ENCODE peak calls at places on chromosomes 5 and 9, in seven cellular contexts. O is Peyer's patch, A is body of pancreas, P is GM12865, G is GM06990, S is cardiac fibroblast, I is spleen. L is an unnamed sample.
A peak's percentile ranks its signal among the peaks of the same experiment; 100 is the strongest.

GRCh38 chr5:142506756-142507155 is 179.1 kb downstream of the FGF1 start:
- DNase-seq in I (no peak), S (peak; percentile 51), P (no peak), G (no peak), O (no peak), A (no peak), L (peak; percentile 57)

GRCh38 chr5:32852535-32852934 is 141.4 kb downstream of the NPR3 start:
- DNase-seq in O (no peak), S (peak; percentile 51), P (peak; percentile 4), I (no peak), G (no peak), A (peak; percentile 37), L (peak; percentile 87)

GRCh38 chr5:149581192-149581861 is at the start of gene ARHGEF37:
- DNase-seq in A (peak; percentile 92), I (peak; percentile 86), G (peak; percentile 29), P (peak; percentile 27), O (peak; percentile 31), S (peak; percentile 83), L (peak; percentile 31)

GRCh38 chr5:173570321-173571090 is 45.9 kb downstream of the BOD1 start:
- DNase-seq in I (no peak), P (no peak), G (no peak), S (no peak), A (no peak), O (no peak), L (no peak)

GRCh38 chr5:43601454-43602260 is 1.3 kb upstream of the NNT start:
- DNase-seq in O (no peak), A (no peak), P (peak; percentile 69), G (peak; percentile 28), I (no peak), S (peak; percentile 21), L (peak; percentile 67)

GRCh38 chr9:77063645-77064285 is 44.3 kb downstream of the FOXB2 start:
- DNase-seq in G (no peak), O (no peak), P (no peak), S (peak; percentile 15), I (no peak), A (no peak), L (peak; percentile 86)

GRCh38 chr5:33736510-33736909 is 155.3 kb downstream of the ADAMTS12 start:
- DNase-seq in O (no peak), S (peak; percentile 61), P (no peak), G (no peak), I (no peak), A (no peak), L (peak; percentile 90)

GRCh38 chr5:67770431-67771025 is 445.0 kb upstream of the PIK3R1 start:
- DNase-seq in P (no peak), O (no peak), G (peak; percentile 8), A (peak; percentile 22), S (peak; percentile 48), I (no peak), L (no peak)

GRCh38 chr5:66356011-66356565 is 212.0 kb downstream of the SREK1 start:
- DNase-seq in P (no peak), O (no peak), S (peak; percentile 14), A (no peak), I (no peak), G (no peak), L (no peak)

GRCh38 chr9:79362100-79363081 is 209.4 kb upstream of the TLE4 start:
- DNase-seq in O (no peak), A (no peak), S (no peak), G (no peak), P (no peak), I (no peak), L (no peak)

GRCh38 chr9:18490591-18491370 is 16.8 kb downstream of the ADAMTSL1 start:
- DNase-seq in S (peak; percentile 96), O (no peak), I (no peak), P (no peak), G (no peak), A (no peak), L (peak; percentile 100)

GRCh38 chr9:104107799-104108198 is 13.7 kb downstream of the SMC2 start:
- DNase-seq in S (no peak), P (no peak), I (no peak), G (no peak), A (no peak), O (no peak), L (no peak)

DNA sequence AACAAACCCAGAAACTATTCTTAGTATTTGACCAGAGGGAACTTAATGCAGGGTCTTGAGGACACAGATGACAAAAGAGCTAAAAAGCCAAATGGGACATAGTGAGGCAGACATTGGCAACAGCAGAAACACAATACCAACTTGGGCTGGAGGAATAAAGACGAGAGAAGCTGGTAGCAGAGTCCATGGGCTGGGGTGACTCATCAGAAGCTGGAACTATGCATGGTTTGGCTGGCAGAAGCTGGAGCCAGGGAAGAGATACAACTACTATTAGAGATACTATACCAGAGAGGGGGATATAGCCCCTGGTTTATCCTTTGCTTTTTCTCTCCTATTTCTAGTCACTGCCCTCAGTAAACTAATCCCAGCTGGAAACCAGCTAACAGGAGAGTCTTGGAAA is 29.2 kb upstream of the DPYSL3 start:
- DNase-seq in S (peak; percentile 52), O (no peak), P (no peak), G (no peak), I (no peak), A (no peak), L (peak; percentile 42)
- H3K4me3 ChIP-seq in S (no peak overlapping the region), O (no peak overlapping the region), P (no peak overlapping the region), G (no peak overlapping the region), I (no peak overlapping the region), A (no peak overlapping the region), L (no peak overlapping the region)

DNA sequence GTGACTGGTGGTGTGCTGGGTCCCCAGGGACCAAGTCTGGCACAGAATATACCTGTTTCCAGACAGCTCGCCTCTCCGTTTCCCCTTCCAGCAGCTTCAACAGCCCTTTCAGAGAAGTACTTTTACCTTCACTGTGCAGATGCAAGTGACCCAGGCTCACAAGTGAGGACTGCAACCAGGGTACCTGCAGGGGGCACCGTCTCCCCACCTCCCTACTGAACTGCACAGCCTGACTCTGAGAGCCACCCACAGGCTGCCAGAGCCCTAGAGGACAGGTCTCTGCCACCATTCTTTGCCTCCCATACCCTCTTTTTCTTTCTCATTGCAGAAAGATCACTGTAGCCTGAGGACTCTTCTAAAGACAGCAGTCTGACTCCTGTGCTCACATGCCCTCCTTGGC is 15.4 kb downstream of the IL9 start:
- DNase-seq in I (no peak), P (peak; percentile 31), A (no peak), G (no peak), S (no peak), O (no peak), L (peak; percentile 15)
- TF ChIP-seq CTCF in I (no peak), P (peak; percentile 22), A (no peak), G (peak; percentile 47), S (peak; percentile 34), O (no peak), L (peak; percentile 43)

GRCh38 chr9:99300103-99300439 is 78.0 kb downstream of the SEC61B start:
- DNase-seq in P (no peak), A (no peak), S (no peak), I (no peak), G (no peak), O (no peak), L (no peak)

GRCh38 chr9:99294850-99295461 is 72.9 kb downstream of the SEC61B start:
- DNase-seq in P (peak; percentile 15), A (no peak), S (peak; percentile 4), O (no peak), I (no peak), G (no peak), L (peak; percentile 12)

GRCh38 chr9:99298660-99299059 is 76.6 kb downstream of the SEC61B start:
- DNase-seq in A (no peak), S (no peak), O (no peak), P (no peak), I (no peak), G (no peak), L (no peak)

GRCh38 chr9:99299214-99300102 is 77.4 kb downstream of the SEC61B start:
- DNase-seq in A (no peak), P (peak; percentile 16), S (peak; percentile 24), I (no peak), G (no peak), O (no peak), L (peak; percentile 77)

DNA sequence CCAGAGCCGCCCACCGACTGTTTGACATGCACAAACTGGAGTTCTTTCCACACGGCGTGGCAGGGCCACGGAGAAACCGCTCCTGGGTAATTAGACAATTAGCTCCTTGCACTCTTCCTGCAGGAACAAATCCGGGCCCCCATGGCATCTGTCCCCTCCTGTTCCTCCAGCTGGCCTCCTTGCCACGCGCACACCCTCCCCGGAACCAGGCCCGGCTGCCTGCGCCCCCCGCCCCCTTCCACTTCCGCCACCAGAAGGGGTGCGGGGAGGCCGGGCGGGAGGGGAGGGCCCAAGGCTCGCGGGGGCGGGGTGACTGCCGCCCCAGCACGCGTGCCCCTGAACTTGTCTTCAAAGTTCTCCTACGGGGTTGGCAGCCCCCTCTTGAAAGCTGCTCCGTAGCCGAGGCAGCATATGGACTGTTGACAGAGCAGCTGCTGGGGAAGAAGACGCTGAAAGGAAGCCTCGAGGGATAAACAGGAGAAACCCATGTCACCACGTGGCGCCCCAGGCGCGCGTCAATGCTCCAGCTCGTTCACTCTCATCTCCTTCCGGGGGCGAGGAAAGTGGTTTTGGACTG is 74.4 kb downstream of the SEC61B start:
- DNase-seq in G (peak; percentile 63), P (peak; percentile 67), A (no peak), O (peak; percentile 43), S (peak; percentile 12), I (peak; percentile 85), L (peak; percentile 22)
- H3K4me3 ChIP-seq in G (no peak overlapping the region), P (peak overlapping the region; percentile 12), A (no peak overlapping the region), O (peak overlapping the region; percentile 7), S (peak overlapping the region; percentile 10), I (no peak overlapping the region), L (no peak overlapping the region)

DNA sequence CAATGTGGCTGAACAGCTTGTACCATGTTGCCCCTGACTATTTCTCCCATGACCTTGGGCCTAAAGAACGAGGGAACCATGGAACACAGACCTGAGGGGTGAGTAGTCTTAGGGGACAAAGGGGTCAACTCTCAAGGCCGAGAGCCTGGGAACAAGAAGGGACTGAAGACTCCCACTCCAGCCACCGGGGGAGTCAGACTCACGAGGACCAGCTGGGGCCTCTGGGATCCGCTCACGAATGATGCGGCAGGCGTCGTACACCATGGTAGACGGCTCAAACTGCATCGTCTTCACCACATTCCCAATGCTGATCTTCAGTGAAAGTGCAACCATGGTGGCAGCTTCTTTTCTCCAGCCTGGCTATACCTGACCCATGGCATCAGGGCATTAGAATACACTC is 6.6 kb downstream of the TLN1 start:
- DNase-seq in A (no peak), G (no peak), O (no peak), S (no peak), I (no peak), P (no peak), L (no peak)
- TF ChIP-seq CTCF in A (no peak), G (no peak), O (no peak), S (no peak), I (no peak), P (no peak), L (no peak)

DNA sequence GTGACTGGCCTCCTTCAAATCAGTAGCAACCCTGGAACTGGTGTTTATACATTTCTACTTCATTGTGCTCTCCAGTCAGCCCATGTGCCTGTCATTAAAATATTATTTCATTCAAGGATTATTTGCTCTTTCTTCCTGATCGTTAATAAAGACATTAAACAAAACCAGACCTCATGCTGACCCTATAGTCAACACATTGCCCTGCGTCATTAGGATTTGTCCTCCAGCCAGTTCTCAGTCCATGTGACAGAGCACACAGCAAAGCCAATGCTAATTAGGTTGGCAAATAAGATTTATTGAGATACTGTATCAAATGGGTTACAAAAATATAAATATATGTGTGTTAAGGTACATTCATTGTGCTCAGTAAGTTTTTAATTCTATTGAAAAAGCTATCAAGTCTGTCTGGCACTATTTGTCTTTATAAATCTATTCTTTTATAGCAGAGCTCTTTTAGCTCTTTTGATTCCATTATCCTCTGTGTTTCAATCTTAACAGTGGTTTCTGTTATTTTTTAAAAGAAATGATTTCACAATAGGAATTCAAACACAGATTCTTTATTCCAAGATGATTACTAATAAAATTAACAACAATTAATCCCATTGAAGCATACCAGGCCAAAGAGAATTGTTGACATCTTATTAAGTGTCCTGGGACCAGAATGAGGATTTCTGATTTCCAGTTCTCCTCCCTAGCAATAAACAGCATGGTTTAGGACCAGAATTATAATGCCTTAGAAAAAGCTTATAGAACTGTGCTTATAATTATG is 209.4 kb upstream of the RGMB start:
- DNase-seq in G (no peak), I (no peak), P (no peak), O (no peak), A (no peak), S (no peak), L (peak; percentile 30)
- H3K4me3 ChIP-seq in G (no peak overlapping the region), I (no peak overlapping the region), P (no peak overlapping the region), O (no peak overlapping the region), A (no peak overlapping the region), S (no peak overlapping the region), L (no peak overlapping the region)